ENCODE peak calls at places on chromosome 10, in five cellular contexts. B is HL-60, V is HCT116, M is sigmoid colon, F is transverse colon. P is an unnamed sample.

GRCh38 chr10:86110156-86110786 is 256.3 kb downstream of the GRID1 start:
- DNase-seq in M (no peak), F (no peak), B (no peak), V (no peak), P (no peak)

GRCh38 chr10:71512794-71513379 is 116.2 kb downstream of the CDH23 start:
- DNase-seq in B (no peak), V (peak), M (no peak), F (no peak), P (no peak)

GRCh38 chr10:43387678-43388032 is 16.2 kb downstream of the FXYD4 start:
- DNase-seq in F (no peak), V (no peak), M (peak), B (no peak), P (no peak)

GRCh38 chr10:68423522-68423921 is 16.4 kb upstream of the RUFY2 start:
- DNase-seq in F (no peak), V (no peak), B (no peak), M (no peak), P (no peak)

GRCh38 chr10:120514035-120514620 is 57.1 kb downstream of the PLPP4 start:
- DNase-seq in F (peak), M (no peak), B (peak), V (no peak), P (no peak)

GRCh38 chr10:32105782-32106382 is 49.7 kb upstream of the KIF5B start:
- DNase-seq in V (no peak), F (no peak), M (no peak), B (no peak), P (no peak)

GRCh38 chr10:132353456-132354355 is 21.7 kb downstream of the LRRC27 start:
- DNase-seq in M (peak), F (no peak), V (no peak), B (no peak), P (no peak)

GRCh38 chr10:53786236-53786635 is 1013.7 kb upstream of the MBL2 start:
- DNase-seq in F (no peak), B (no peak), V (no peak), M (no peak), P (no peak)

GRCh38 chr10:60914676-60915075 is 29.3 kb downstream of the RHOBTB1 start:
- DNase-seq in M (peak), V (no peak), B (no peak), F (peak), P (no peak)

GRCh38 chr10:70582793-70583700 is 19.5 kb downstream of the PRF1 start:
- DNase-seq in V (no peak), F (no peak), B (no peak), M (peak), P (no peak)

GRCh38 chr10:71757450-71757918 is 15.8 kb downstream of the VSIR start:
- DNase-seq in B (no peak), M (no peak), F (no peak), V (no peak), P (no peak)

GRCh38 chr10:84227810-84228209 is 2.5 kb upstream of the LRIT2 start:
- DNase-seq in V (no peak), M (no peak), F (no peak), B (no peak), P (no peak)

GRCh38 chr10:13390604-13391522 is 42.8 kb upstream of the SEPHS1 start:
- DNase-seq in V (no peak), M (no peak), B (peak), F (no peak), P (no peak)

GRCh38 chr10:42950606-42951485 is 126.0 kb upstream of the RET start:
- DNase-seq in F (no peak), B (no peak), M (peak), V (no peak), P (no peak)

GRCh38 chr10:103648231-103648950 is 154.9 kb downstream of the NEURL1 start:
- DNase-seq in F (no peak), V (no peak), M (no peak), B (no peak), P (no peak)

GRCh38 chr10:103646304-103646703 is 152.8 kb downstream of the NEURL1 start:
- DNase-seq in M (no peak), V (no peak), B (no peak), F (no peak), P (no peak)

GRCh38 chr10:103643381-103643780 is 149.9 kb downstream of the NEURL1 start:
- DNase-seq in M (no peak), F (no peak), V (no peak), B (no peak), P (no peak)

GRCh38 chr10:103648951-103649532 is 155.5 kb downstream of the NEURL1 start:
- DNase-seq in B (no peak), F (no peak), M (peak), V (no peak), P (no peak)

GRCh38 chr10:103645141-103646054 is 151.9 kb downstream of the NEURL1 start:
- DNase-seq in V (no peak), M (peak), F (peak), B (peak), P (no peak)
- TF ChIP-seq POLR2AphosphoS5 in V (no peak), M (peak), F (peak), B (peak), P (no peak)

DNA sequence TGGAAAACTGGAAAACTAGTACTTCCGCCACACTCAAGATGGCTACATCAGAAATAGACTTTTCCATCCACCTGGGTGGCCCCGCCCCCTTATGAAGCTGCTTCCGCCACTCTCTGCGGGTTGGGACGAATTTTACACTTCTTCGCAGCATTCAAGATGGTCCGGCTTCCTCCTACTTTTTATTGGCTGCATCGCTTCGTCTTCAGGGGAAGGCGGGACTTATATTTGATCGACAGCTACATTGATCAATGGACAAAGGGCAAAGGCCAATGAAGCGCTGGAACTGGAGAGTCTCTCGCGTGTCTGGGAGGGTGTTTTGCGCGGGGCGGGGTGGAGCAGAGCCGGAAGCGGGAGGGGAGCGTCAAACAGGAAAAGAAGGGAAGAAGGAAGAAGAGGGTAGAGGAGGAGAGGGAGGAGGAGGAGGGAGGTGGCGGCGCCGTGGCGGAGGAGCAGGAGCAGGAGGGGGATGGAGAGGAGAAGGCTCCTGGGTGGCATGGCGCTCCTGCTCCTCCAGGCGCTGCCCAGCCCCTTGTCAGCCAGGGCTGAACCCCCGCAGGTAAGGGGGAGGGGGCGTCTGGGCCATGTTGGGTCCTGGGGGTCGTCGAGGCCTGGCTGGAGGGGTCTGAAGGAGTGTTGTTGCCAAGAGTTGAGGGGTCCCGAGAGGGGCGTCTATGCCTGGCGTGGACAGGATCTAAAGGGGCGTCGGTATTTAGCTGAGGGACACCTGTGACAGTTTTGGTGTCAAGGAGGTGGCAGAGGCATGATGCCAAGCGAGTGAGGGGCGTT is at the start of gene WBP1L:
- DNase-seq in B (peak), F (peak), M (peak), V (peak), P (peak)
- TF ChIP-seq POLR2AphosphoS5 in B (peak), F (peak), M (peak), V (peak), P (peak)

DNA sequence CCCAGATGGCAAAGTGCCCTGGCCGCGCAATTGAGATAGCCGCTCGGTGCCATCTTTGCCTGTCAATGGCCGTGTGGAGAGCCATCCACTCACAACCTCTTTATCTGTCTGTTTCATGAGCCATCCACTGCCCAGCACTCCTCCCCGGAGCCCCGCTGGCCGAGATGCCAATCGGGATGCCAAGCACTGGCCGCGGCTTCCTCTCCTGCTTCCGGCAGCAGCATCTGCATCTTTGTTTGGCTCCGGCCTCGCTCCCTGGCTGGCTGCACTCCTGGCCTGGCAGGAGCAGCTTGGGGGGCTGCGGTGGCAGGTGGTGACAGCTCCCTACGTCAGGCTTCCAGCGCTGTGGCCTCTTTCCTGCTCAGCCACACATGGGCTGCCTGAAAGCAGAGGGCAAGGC is 231.7 kb downstream of the USP6NL start:
- DNase-seq in M (no peak), F (no peak), V (no peak), B (no peak), P (no peak)
- TF ChIP-seq POLR2AphosphoS5 in M (no peak), F (no peak), V (no peak), B (no peak), P (no peak)

GRCh38 chr10:114479307-114479706 is 75.0 kb upstream of the AFAP1L2 start:
- DNase-seq in B (no peak), F (no peak), V (no peak), M (peak), P (no peak)
- TF ChIP-seq POLR2AphosphoS5 in B (no peak), F (no peak), V (no peak), M (peak), P (no peak)

DNA sequence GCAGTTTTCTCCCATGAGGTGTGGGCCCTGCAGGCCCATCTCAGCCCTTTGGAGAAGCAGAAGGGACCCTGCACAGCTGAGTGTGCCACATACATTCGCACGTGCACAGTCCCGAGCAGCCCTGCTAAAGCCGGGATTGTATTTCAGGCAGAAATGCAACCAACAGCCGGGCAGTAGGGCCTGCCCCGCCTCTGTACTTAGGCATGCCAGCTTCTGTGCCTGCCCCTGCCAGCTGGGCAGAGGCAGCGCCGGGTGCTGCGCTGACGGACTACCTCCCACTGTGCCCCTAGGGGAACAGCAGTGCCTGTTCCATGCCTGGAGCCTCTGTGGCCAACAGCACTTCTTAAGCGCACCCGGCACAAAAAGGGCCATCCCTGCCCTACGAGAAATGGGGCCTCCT is 170.3 kb downstream of the NEURL1 start:
- DNase-seq in B (no peak), M (peak), F (no peak), V (no peak), P (no peak)
- TF ChIP-seq POLR2AphosphoS5 in B (no peak), M (no peak), F (no peak), V (no peak), P (no peak)

GRCh38 chr10:77601488-77601887 is 36.1 kb downstream of the KCNMA1 start:
- DNase-seq in F (peak), V (no peak), M (peak), B (no peak), P (no peak)
- TF ChIP-seq POLR2AphosphoS5 in F (no peak), V (no peak), M (no peak), B (no peak), P (no peak)

GRCh38 chr10:24724381-24725228 is 918 bp upstream of the ARHGAP21 start:
- DNase-seq in M (peak), B (peak), V (peak), F (peak), P (peak)

GRCh38 chr10:24722131-24722675 is 1.5 kb downstream of the ARHGAP21 start:
- DNase-seq in F (no peak), M (no peak), V (no peak), B (no peak), P (no peak)

GRCh38 chr10:24722676-24723385 is 856 bp downstream of the ARHGAP21 start:
- DNase-seq in F (peak), V (no peak), B (no peak), M (peak), P (peak)

GRCh38 chr10:24723386-24723787 is 300 bp downstream of the ARHGAP21 start:
- DNase-seq in M (peak), F (peak), V (no peak), B (no peak), P (peak)

DNA sequence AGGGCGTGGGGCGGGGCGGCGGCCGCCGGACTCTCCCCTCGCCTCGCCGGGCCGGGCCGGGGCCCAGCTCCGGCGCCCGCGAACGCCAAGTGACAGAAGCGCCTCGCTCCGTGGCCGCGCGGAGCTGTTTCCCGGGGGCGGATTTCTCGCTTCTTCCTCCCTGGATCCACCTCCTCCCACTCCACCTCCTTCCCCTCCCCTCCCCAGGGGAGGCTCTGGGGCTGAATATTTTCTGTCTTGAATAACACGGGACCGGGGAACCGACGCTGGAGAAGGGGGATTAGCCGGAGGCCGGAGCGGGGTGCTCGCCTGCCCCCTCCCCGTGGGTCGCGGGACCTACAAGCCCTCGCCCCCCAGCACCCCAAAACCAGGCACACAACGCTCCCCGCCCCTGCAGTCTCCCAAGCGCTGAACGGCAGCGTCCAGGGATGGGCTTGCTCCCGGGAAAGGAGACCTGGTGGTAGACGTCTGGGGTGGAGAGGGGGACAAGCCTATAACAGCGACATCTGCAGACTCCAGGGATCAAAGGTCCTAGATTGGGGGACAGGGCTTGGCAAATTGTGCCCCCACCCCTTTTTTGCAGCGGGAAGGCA is at the start of gene ARHGAP21:
- DNase-seq in F (peak), B (no peak), M (peak), V (no peak), P (peak)
- TF ChIP-seq POLR2AphosphoS5 in F (peak), B (no peak), M (peak), V (no peak), P (no peak)